ENCODE peak calls at places on chromosomes 7 and 10, in eight cellular contexts. One of them, this sample, is unnamed.

GRCh38 chr10:113454341-113455061 is 98.4 kb upstream of the HABP2 start:
- DNase-seq in small intestine: peak; percentile 55
- DNase-seq in AG20443: peak; percentile 80
- DNase-seq in stimulated activated CD8-positive, alpha-beta memory T cell treated with anti-CD3 and anti-CD28 coated beads, Interleukin-4, amount 100 ng/mL, for 4 hours: no peak
- DNase-seq in naive thymus-derived CD8-positive, alpha-beta T cell: no peak
- DNase-seq in anterior cingulate cortex: no peak
- DNase-seq in glutamatergic neuron: peak; percentile 59
- DNase-seq in activated CD4-positive, alpha-beta T cell treated with anti-CD3 and anti-CD28 coated beads, Interleukin-2, amount 50 U/mL, for 1 hour: no peak
- DNase-seq in this sample: peak; percentile 48

GRCh38 chr10:45612741-45613140 is 59.8 kb downstream of the ZFAND4 start:
- DNase-seq in small intestine: no peak
- DNase-seq in anterior cingulate cortex: no peak
- DNase-seq in naive thymus-derived CD8-positive, alpha-beta T cell: no peak
- DNase-seq in activated CD4-positive, alpha-beta T cell treated with anti-CD3 and anti-CD28 coated beads, Interleukin-2, amount 50 U/mL, for 1 hour: no peak
- DNase-seq in glutamatergic neuron: no peak
- DNase-seq in stimulated activated CD8-positive, alpha-beta memory T cell treated with anti-CD3 and anti-CD28 coated beads, Interleukin-4, amount 100 ng/mL, for 4 hours: no peak
- DNase-seq in AG20443: no peak
- DNase-seq in this sample: no peak

GRCh38 chr10:94299417-94299816 is 63.3 kb downstream of the NOC3L start:
- DNase-seq in AG20443: peak; percentile 46
- DNase-seq in naive thymus-derived CD8-positive, alpha-beta T cell: no peak
- DNase-seq in small intestine: no peak
- DNase-seq in stimulated activated CD8-positive, alpha-beta memory T cell treated with anti-CD3 and anti-CD28 coated beads, Interleukin-4, amount 100 ng/mL, for 4 hours: no peak
- DNase-seq in glutamatergic neuron: no peak
- DNase-seq in activated CD4-positive, alpha-beta T cell treated with anti-CD3 and anti-CD28 coated beads, Interleukin-2, amount 50 U/mL, for 1 hour: no peak
- DNase-seq in anterior cingulate cortex: no peak
- DNase-seq in this sample: no peak

GRCh38 chr7:25636871-25637283 is 408.6 kb upstream of the NPVF start:
- DNase-seq in glutamatergic neuron: no peak
- DNase-seq in stimulated activated CD8-positive, alpha-beta memory T cell treated with anti-CD3 and anti-CD28 coated beads, Interleukin-4, amount 100 ng/mL, for 4 hours: no peak
- DNase-seq in small intestine: no peak
- DNase-seq in activated CD4-positive, alpha-beta T cell treated with anti-CD3 and anti-CD28 coated beads, Interleukin-2, amount 50 U/mL, for 1 hour: no peak
- DNase-seq in anterior cingulate cortex: no peak
- DNase-seq in AG20443: no peak
- DNase-seq in naive thymus-derived CD8-positive, alpha-beta T cell: no peak
- DNase-seq in this sample: peak; percentile 56

GRCh38 chr10:14485986-14486385 is 155.3 kb upstream of the FRMD4A start:
- DNase-seq in anterior cingulate cortex: no peak
- DNase-seq in activated CD4-positive, alpha-beta T cell treated with anti-CD3 and anti-CD28 coated beads, Interleukin-2, amount 50 U/mL, for 1 hour: no peak
- DNase-seq in glutamatergic neuron: no peak
- DNase-seq in AG20443: no peak
- DNase-seq in naive thymus-derived CD8-positive, alpha-beta T cell: no peak
- DNase-seq in stimulated activated CD8-positive, alpha-beta memory T cell treated with anti-CD3 and anti-CD28 coated beads, Interleukin-4, amount 100 ng/mL, for 4 hours: no peak
- DNase-seq in small intestine: no peak
- DNase-seq in this sample: no peak

GRCh38 chr10:73871915-73872710 is 2.2 kb downstream of the CAMK2G start:
- DNase-seq in glutamatergic neuron: no peak
- DNase-seq in activated CD4-positive, alpha-beta T cell treated with anti-CD3 and anti-CD28 coated beads, Interleukin-2, amount 50 U/mL, for 1 hour: no peak
- DNase-seq in anterior cingulate cortex: peak; percentile 40
- DNase-seq in AG20443: peak; percentile 43
- DNase-seq in small intestine: peak; percentile 100
- DNase-seq in naive thymus-derived CD8-positive, alpha-beta T cell: no peak
- DNase-seq in stimulated activated CD8-positive, alpha-beta memory T cell treated with anti-CD3 and anti-CD28 coated beads, Interleukin-4, amount 100 ng/mL, for 4 hours: no peak
- DNase-seq in this sample: peak; percentile 61

GRCh38 chr10:24716295-24716694 is 7.4 kb downstream of the ARHGAP21 start:
- DNase-seq in anterior cingulate cortex: no peak
- DNase-seq in activated CD4-positive, alpha-beta T cell treated with anti-CD3 and anti-CD28 coated beads, Interleukin-2, amount 50 U/mL, for 1 hour: no peak
- DNase-seq in AG20443: no peak
- DNase-seq in stimulated activated CD8-positive, alpha-beta memory T cell treated with anti-CD3 and anti-CD28 coated beads, Interleukin-4, amount 100 ng/mL, for 4 hours: no peak
- DNase-seq in small intestine: peak; percentile 86
- DNase-seq in glutamatergic neuron: no peak
- DNase-seq in naive thymus-derived CD8-positive, alpha-beta T cell: no peak
- DNase-seq in this sample: no peak

GRCh38 chr10:78936412-78937342 is 132.1 kb upstream of the ZMIZ1 start:
- DNase-seq in activated CD4-positive, alpha-beta T cell treated with anti-CD3 and anti-CD28 coated beads, Interleukin-2, amount 50 U/mL, for 1 hour: no peak
- DNase-seq in glutamatergic neuron: no peak
- DNase-seq in AG20443: no peak
- DNase-seq in anterior cingulate cortex: no peak
- DNase-seq in stimulated activated CD8-positive, alpha-beta memory T cell treated with anti-CD3 and anti-CD28 coated beads, Interleukin-4, amount 100 ng/mL, for 4 hours: no peak
- DNase-seq in naive thymus-derived CD8-positive, alpha-beta T cell: no peak
- DNase-seq in small intestine: no peak
- DNase-seq in this sample: no peak

GRCh38 chr7:142833174-142834027 is 21.5 kb upstream of the EPHB6 start:
- DNase-seq in activated CD4-positive, alpha-beta T cell treated with anti-CD3 and anti-CD28 coated beads, Interleukin-2, amount 50 U/mL, for 1 hour: no peak
- DNase-seq in small intestine: peak; percentile 59
- DNase-seq in glutamatergic neuron: no peak
- DNase-seq in stimulated activated CD8-positive, alpha-beta memory T cell treated with anti-CD3 and anti-CD28 coated beads, Interleukin-4, amount 100 ng/mL, for 4 hours: no peak
- DNase-seq in AG20443: no peak
- DNase-seq in anterior cingulate cortex: no peak
- DNase-seq in naive thymus-derived CD8-positive, alpha-beta T cell: no peak
- DNase-seq in this sample: no peak

GRCh38 chr7:116522247-116522646 is 2.6 kb upstream of the CAV1 start:
- DNase-seq in naive thymus-derived CD8-positive, alpha-beta T cell: no peak
- DNase-seq in AG20443: peak; percentile 51
- DNase-seq in activated CD4-positive, alpha-beta T cell treated with anti-CD3 and anti-CD28 coated beads, Interleukin-2, amount 50 U/mL, for 1 hour: no peak
- DNase-seq in glutamatergic neuron: no peak
- DNase-seq in anterior cingulate cortex: no peak
- DNase-seq in stimulated activated CD8-positive, alpha-beta memory T cell treated with anti-CD3 and anti-CD28 coated beads, Interleukin-4, amount 100 ng/mL, for 4 hours: no peak
- DNase-seq in small intestine: no peak
- DNase-seq in this sample: no peak

GRCh38 chr7:15015545-15016314 is 113.2 kb upstream of the DGKB start:
- DNase-seq in small intestine: peak; percentile 79
- DNase-seq in glutamatergic neuron: no peak
- DNase-seq in AG20443: peak; percentile 56
- DNase-seq in anterior cingulate cortex: no peak
- DNase-seq in naive thymus-derived CD8-positive, alpha-beta T cell: no peak
- DNase-seq in stimulated activated CD8-positive, alpha-beta memory T cell treated with anti-CD3 and anti-CD28 coated beads, Interleukin-4, amount 100 ng/mL, for 4 hours: no peak
- DNase-seq in activated CD4-positive, alpha-beta T cell treated with anti-CD3 and anti-CD28 coated beads, Interleukin-2, amount 50 U/mL, for 1 hour: no peak
- DNase-seq in this sample: peak; percentile 72

GRCh38 chr7:145644426-145645154 is 472.0 kb upstream of the CNTNAP2 start:
- DNase-seq in anterior cingulate cortex: no peak
- DNase-seq in naive thymus-derived CD8-positive, alpha-beta T cell: no peak
- DNase-seq in glutamatergic neuron: no peak
- DNase-seq in AG20443: peak; percentile 3
- DNase-seq in activated CD4-positive, alpha-beta T cell treated with anti-CD3 and anti-CD28 coated beads, Interleukin-2, amount 50 U/mL, for 1 hour: no peak
- DNase-seq in small intestine: no peak
- DNase-seq in stimulated activated CD8-positive, alpha-beta memory T cell treated with anti-CD3 and anti-CD28 coated beads, Interleukin-4, amount 100 ng/mL, for 4 hours: no peak
- DNase-seq in this sample: no peak

GRCh38 chr7:122676466-122676865 is 22.5 kb downstream of the RNF133 start:
- DNase-seq in small intestine: no peak
- DNase-seq in glutamatergic neuron: no peak
- DNase-seq in activated CD4-positive, alpha-beta T cell treated with anti-CD3 and anti-CD28 coated beads, Interleukin-2, amount 50 U/mL, for 1 hour: no peak
- DNase-seq in stimulated activated CD8-positive, alpha-beta memory T cell treated with anti-CD3 and anti-CD28 coated beads, Interleukin-4, amount 100 ng/mL, for 4 hours: no peak
- DNase-seq in AG20443: no peak
- DNase-seq in anterior cingulate cortex: no peak
- DNase-seq in naive thymus-derived CD8-positive, alpha-beta T cell: no peak
- DNase-seq in this sample: no peak

GRCh38 chr10:28139138-28139537 is 140.3 kb upstream of the ODAD2 start:
- DNase-seq in stimulated activated CD8-positive, alpha-beta memory T cell treated with anti-CD3 and anti-CD28 coated beads, Interleukin-4, amount 100 ng/mL, for 4 hours: no peak
- DNase-seq in anterior cingulate cortex: no peak
- DNase-seq in glutamatergic neuron: no peak
- DNase-seq in naive thymus-derived CD8-positive, alpha-beta T cell: no peak
- DNase-seq in AG20443: no peak
- DNase-seq in small intestine: no peak
- DNase-seq in activated CD4-positive, alpha-beta T cell treated with anti-CD3 and anti-CD28 coated beads, Interleukin-2, amount 50 U/mL, for 1 hour: no peak
- DNase-seq in this sample: no peak

GRCh38 chr7:107355616-107356015 is 114.2 kb upstream of the GPR22 start:
- DNase-seq in AG20443: peak; percentile 11
- DNase-seq in glutamatergic neuron: no peak
- DNase-seq in stimulated activated CD8-positive, alpha-beta memory T cell treated with anti-CD3 and anti-CD28 coated beads, Interleukin-4, amount 100 ng/mL, for 4 hours: no peak
- DNase-seq in small intestine: no peak
- DNase-seq in naive thymus-derived CD8-positive, alpha-beta T cell: no peak
- DNase-seq in activated CD4-positive, alpha-beta T cell treated with anti-CD3 and anti-CD28 coated beads, Interleukin-2, amount 50 U/mL, for 1 hour: no peak
- DNase-seq in anterior cingulate cortex: no peak
- DNase-seq in this sample: no peak

GRCh38 chr10:74976565-74976964 is 134.9 kb upstream of the SAMD8 start:
- DNase-seq in glutamatergic neuron: no peak
- DNase-seq in stimulated activated CD8-positive, alpha-beta memory T cell treated with anti-CD3 and anti-CD28 coated beads, Interleukin-4, amount 100 ng/mL, for 4 hours: no peak
- DNase-seq in naive thymus-derived CD8-positive, alpha-beta T cell: no peak
- DNase-seq in anterior cingulate cortex: no peak
- DNase-seq in activated CD4-positive, alpha-beta T cell treated with anti-CD3 and anti-CD28 coated beads, Interleukin-2, amount 50 U/mL, for 1 hour: no peak
- DNase-seq in small intestine: peak; percentile 36
- DNase-seq in AG20443: no peak
- DNase-seq in this sample: no peak

GRCh38 chr10:49254556-49255318 is 44.2 kb upstream of the C10orf71 start:
- DNase-seq in activated CD4-positive, alpha-beta T cell treated with anti-CD3 and anti-CD28 coated beads, Interleukin-2, amount 50 U/mL, for 1 hour: no peak
- DNase-seq in AG20443: no peak
- DNase-seq in stimulated activated CD8-positive, alpha-beta memory T cell treated with anti-CD3 and anti-CD28 coated beads, Interleukin-4, amount 100 ng/mL, for 4 hours: no peak
- DNase-seq in anterior cingulate cortex: no peak
- DNase-seq in glutamatergic neuron: no peak
- DNase-seq in small intestine: peak; percentile 15
- DNase-seq in naive thymus-derived CD8-positive, alpha-beta T cell: no peak
- DNase-seq in this sample: no peak

GRCh38 chr10:22427890-22428571 is 82.7 kb downstream of the SPAG6 start:
- DNase-seq in AG20443: peak; percentile 74
- DNase-seq in naive thymus-derived CD8-positive, alpha-beta T cell: no peak
- DNase-seq in small intestine: peak; percentile 25
- DNase-seq in activated CD4-positive, alpha-beta T cell treated with anti-CD3 and anti-CD28 coated beads, Interleukin-2, amount 50 U/mL, for 1 hour: no peak
- DNase-seq in stimulated activated CD8-positive, alpha-beta memory T cell treated with anti-CD3 and anti-CD28 coated beads, Interleukin-4, amount 100 ng/mL, for 4 hours: no peak
- DNase-seq in glutamatergic neuron: no peak
- DNase-seq in anterior cingulate cortex: no peak
- DNase-seq in this sample: peak; percentile 64

GRCh38 chr10:50295367-50295766 is 44.1 kb upstream of the ASAH2 start:
- DNase-seq in glutamatergic neuron: no peak
- DNase-seq in activated CD4-positive, alpha-beta T cell treated with anti-CD3 and anti-CD28 coated beads, Interleukin-2, amount 50 U/mL, for 1 hour: no peak
- DNase-seq in stimulated activated CD8-positive, alpha-beta memory T cell treated with anti-CD3 and anti-CD28 coated beads, Interleukin-4, amount 100 ng/mL, for 4 hours: no peak
- DNase-seq in anterior cingulate cortex: no peak
- DNase-seq in naive thymus-derived CD8-positive, alpha-beta T cell: no peak
- DNase-seq in AG20443: no peak
- DNase-seq in small intestine: no peak
- DNase-seq in this sample: no peak